ENCODE peak calls at places on chromosomes 6 and 20, in four cellular contexts. E is mammary epithelial cell, P is mesendoderm, X is fibroblast of lung. C is an unnamed sample.
A peak's percentile ranks its signal among the peaks of the same experiment; 100 is the strongest.

GRCh38 chr6:80488190-80488589 is 381.7 kb downstream of the BCKDHB start:
- DNase-seq in E (no peak), P (peak; percentile 4), X (no peak), C (no peak)

GRCh38 chr6:139277161-139277560 is 14.6 kb downstream of the TXLNB start:
- DNase-seq in E (no peak), P (no peak), X (peak; percentile 55), C (no peak)

GRCh38 chr6:80674669-80675068 is 568.2 kb downstream of the BCKDHB start:
- DNase-seq in E (no peak), P (no peak), X (no peak), C (no peak)

GRCh38 chr20:38129248-38129865 is 35.7 kb downstream of the TGM2 start:
- DNase-seq in E (no peak), P (no peak), X (no peak), C (no peak)

GRCh38 chr6:163688971-163689370 is 274.5 kb downstream of the QKI start:
- DNase-seq in E (no peak), P (no peak), X (peak; percentile 17), C (no peak)

GRCh38 chr6:12572884-12573824 is 143.4 kb upstream of the PHACTR1 start:
- DNase-seq in E (peak; percentile 60), P (peak; percentile 94), X (peak; percentile 94), C (peak; percentile 91)

GRCh38 chr6:167952512-167952859 is 45.0 kb upstream of the KIF25 start:
- DNase-seq in E (peak; percentile 25), P (no peak), X (no peak), C (no peak)

GRCh38 chr20:63441777-63442493 is 30.5 kb downstream of the KCNQ2 start:
- DNase-seq in E (peak; percentile 29), P (peak; percentile 76), X (peak; percentile 26), C (peak; percentile 73)

GRCh38 chr20:22562620-22563019 is 21.8 kb downstream of the FOXA2 start:
- DNase-seq in E (no peak), P (peak; percentile 43), X (no peak), C (no peak)

GRCh38 chr6:117624869-117625481 is 22.7 kb upstream of the GOPC start:
- DNase-seq in E (no peak), P (peak; percentile 51), X (no peak), C (peak; percentile 17)

GRCh38 chr20:62159835-62160234 is 16.3 kb downstream of the SS18L1 start:
- DNase-seq in E (peak; percentile 96), P (no peak), X (peak; percentile 79), C (peak; percentile 93)

GRCh38 chr6:85868685-85869084 is 226.0 kb upstream of the SYNCRIP start:
- DNase-seq in E (no peak), P (no peak), X (no peak), C (no peak)

GRCh38 chr6:277746-278145 is 14.5 kb upstream of the DUSP22 start:
- DNase-seq in E (no peak), P (no peak), X (no peak), C (no peak)

GRCh38 chr6:100461273-100461919 is 3.3 kb downstream of the SIM1 start:
- DNase-seq in E (no peak), P (peak; percentile 60), X (peak; percentile 18), C (no peak)

GRCh38 chr20:50224553-50225255 is 34.1 kb downstream of the CEBPB start:
- DNase-seq in E (peak; percentile 36), P (peak; percentile 25), X (peak; percentile 95), C (no peak)

GRCh38 chr20:9617940-9618339 is 103.5 kb downstream of the LAMP5 start:
- DNase-seq in E (peak; percentile 25), P (peak; percentile 65), X (peak; percentile 41), C (peak; percentile 89)

GRCh38 chr6:34110610-34111009 is 35.3 kb downstream of the GRM4 start:
- DNase-seq in E (no peak), P (no peak), X (no peak), C (no peak)

GRCh38 chr20:58746551-58747399 is 54.2 kb downstream of the NPEPL1 start:
- DNase-seq in E (no peak), P (no peak), X (peak; percentile 1), C (no peak)

GRCh38 chr20:10603378-10603777 is 70.4 kb downstream of the JAG1 start:
- DNase-seq in E (no peak), P (no peak), X (no peak), C (no peak)

GRCh38 chr6:25454141-25454540 is 175.0 kb downstream of the CARMIL1 start:
- DNase-seq in E (no peak), P (no peak), X (no peak), C (peak; percentile 30)

GRCh38 chr6:165049362-165049761 is 260.0 kb downstream of the C6orf118 start:
- DNase-seq in E (no peak), P (peak; percentile 86), X (peak; percentile 25), C (peak; percentile 60)

GRCh38 chr20:19460386-19460785 is 247.9 kb downstream of the SLC24A3 start:
- DNase-seq in E (no peak), P (no peak), X (peak; percentile 50), C (peak; percentile 24)

GRCh38 chr20:47054945-47055344 is 160.3 kb downstream of the EYA2 start:
- DNase-seq in E (no peak), P (no peak), X (no peak), C (no peak)

GRCh38 chr20:21665687-21666446 is 39.6 kb upstream of the PAX1 start:
- DNase-seq in E (peak; percentile 61), P (peak; percentile 16), X (no peak), C (peak; percentile 40)

GRCh38 chr6:142781124-142781523 is 163.9 kb downstream of the HIVEP2 start:
- DNase-seq in E (no peak), P (no peak), X (peak; percentile 37), C (no peak)

GRCh38 chr6:150269130-150269856 is 99.5 kb upstream of the IYD start:
- DNase-seq in E (no peak), P (no peak), X (no peak), C (no peak)

GRCh38 chr20:44068311-44068710 is 118.7 kb downstream of the JPH2 start:
- DNase-seq in E (no peak), P (no peak), X (no peak), C (no peak)

GRCh38 chr20:38179846-38180245 is 14.8 kb upstream of the TGM2 start:
- DNase-seq in E (no peak), P (no peak), X (no peak), C (no peak)

GRCh38 chr6:20906938-20907337 is 372.7 kb downstream of the CDKAL1 start:
- DNase-seq in E (peak; percentile 76), P (no peak), X (peak; percentile 76), C (peak; percentile 83)

GRCh38 chr20:56409521-56409920 is 2.5 kb upstream of the CASS4 start:
- DNase-seq in E (no peak), P (no peak), X (no peak), C (no peak)

GRCh38 chr6:44226368-44227137 is 3.2 kb downstream of the SLC29A1 start:
- DNase-seq in E (no peak), P (no peak), X (no peak), C (no peak)
- H3K4me1 ChIP-seq in E (peaks cover 74% of the 10 kb centered on the region), P (peaks cover 15% of the 10 kb centered on the region), X (peaks cover 16% of the 10 kb centered on the region), C (peaks cover 14% of the 10 kb centered on the region)

DNA sequence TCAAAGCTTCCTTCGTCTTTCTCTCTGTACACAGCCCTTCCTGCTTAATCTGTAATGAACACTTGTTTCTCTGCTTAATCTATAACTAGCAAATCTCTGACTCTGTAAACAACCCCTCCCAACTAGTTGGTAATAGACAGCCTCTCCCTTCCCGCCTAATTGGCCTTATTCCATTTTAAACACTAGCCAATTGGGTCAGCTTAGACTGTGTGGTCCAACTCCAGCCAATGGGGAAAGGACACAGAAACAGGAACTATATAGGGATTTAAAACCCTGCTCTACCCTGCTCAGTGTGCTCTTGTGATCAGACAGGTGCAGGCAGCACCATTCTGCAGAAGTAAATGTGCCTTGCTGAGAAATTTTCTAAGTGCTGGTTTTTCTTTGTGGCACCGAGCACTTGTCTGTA is 18.5 kb downstream of the CHD6 start:
- DNase-seq in E (no peak), P (no peak), X (peak; percentile 6), C (no peak)
- H3K79me2 ChIP-seq in E (peaks cover 97% of the 10 kb centered on the region), P (peaks cover 91% of the 10 kb centered on the region), X (peaks cover 9% of the 10 kb centered on the region), C (peaks cover 100% of the 10 kb centered on the region)

GRCh38 chr20:54606384-54606783 is 131.0 kb downstream of the DOK5 start:
- DNase-seq in E (no peak), P (no peak), X (no peak), C (no peak)

GRCh38 chr20:54608039-54608745 is 132.8 kb downstream of the DOK5 start:
- DNase-seq in E (no peak), P (no peak), X (no peak), C (no peak)

GRCh38 chr20:54608978-54609377 is 133.6 kb downstream of the DOK5 start:
- DNase-seq in E (no peak), P (no peak), X (no peak), C (no peak)

DNA sequence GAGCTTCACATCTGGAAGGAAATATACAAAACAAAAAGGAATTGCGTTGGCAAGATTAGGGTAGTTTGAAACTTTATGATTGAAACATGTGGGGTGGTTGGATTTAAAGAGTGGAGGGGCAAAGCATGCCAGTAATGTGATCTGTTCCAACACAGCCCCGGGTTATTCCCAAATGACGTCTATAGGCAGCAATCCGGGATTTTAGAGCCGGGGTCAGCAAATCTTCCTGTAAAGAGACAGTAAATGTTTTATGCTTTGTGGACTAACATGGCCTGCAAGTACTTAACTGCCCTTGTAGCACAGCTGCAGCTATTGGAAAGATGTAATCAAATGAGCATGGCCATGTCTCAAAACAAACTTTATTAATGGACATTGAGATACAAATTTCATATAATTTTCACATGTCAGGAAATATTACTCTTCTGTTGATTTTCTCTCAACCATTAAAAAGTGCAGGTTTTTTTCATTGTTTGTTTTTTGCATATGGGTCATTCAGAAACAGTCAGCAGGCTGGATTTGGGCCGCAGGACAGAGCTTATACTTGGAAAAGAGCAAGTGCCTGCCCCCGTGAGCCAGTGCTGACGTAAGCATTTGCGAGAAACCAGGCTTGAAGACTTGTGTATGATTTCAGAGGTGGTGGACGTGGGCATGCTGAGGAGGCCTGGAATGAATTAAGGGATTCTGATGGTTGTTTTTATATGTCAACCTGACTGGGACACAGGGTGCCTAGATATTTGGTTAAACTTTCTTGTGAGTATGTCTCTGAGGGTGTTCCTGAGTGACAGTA is 136.5 kb downstream of the DOK5 start:
- DNase-seq in E (no peak), P (no peak), X (no peak), C (no peak)
- H3K4me1 ChIP-seq in E (no peaks in the 10 kb centered on the region), P (no peaks in the 10 kb centered on the region), X (no peaks in the 10 kb centered on the region), C (no peaks in the 10 kb centered on the region)

GRCh38 chr6:148969679-148970078 is 222.8 kb downstream of the UST start:
- DNase-seq in E (no peak), P (no peak), X (peak; percentile 76), C (no peak)

GRCh38 chr6:148972481-148972880 is 225.7 kb downstream of the UST start:
- DNase-seq in E (peak; percentile 64), P (peak; percentile 93), X (peak; percentile 55), C (peak; percentile 70)

GRCh38 chr6:148971027-148971927 is 224.4 kb downstream of the UST start:
- DNase-seq in E (no peak), P (no peak), X (peak; percentile 51), C (peak; percentile 73)

GRCh38 chr6:148974351-148974750 is 227.5 kb downstream of the UST start:
- DNase-seq in E (no peak), P (no peak), X (no peak), C (no peak)

DNA sequence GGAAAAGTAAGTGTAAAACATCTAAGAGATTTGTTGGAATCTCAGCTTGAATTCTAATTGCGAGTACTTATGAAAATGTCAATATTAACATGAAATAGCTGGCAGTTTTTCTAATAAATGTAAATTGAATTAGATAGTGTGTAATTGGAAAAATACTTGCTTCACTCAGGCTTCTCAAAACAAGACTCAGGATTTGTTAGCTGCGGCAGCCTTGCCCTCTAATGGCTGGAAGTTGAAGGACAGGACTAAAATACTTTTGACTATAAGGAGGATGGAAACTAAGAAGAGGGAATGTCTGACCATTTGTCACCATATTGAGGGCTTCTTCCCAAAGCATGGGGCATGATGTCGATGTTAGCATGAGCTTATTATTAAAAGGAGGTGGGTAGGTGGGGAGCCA is 227.0 kb downstream of the UST start:
- DNase-seq in E (no peak), P (peak; percentile 56), X (peak; percentile 35), C (peak; percentile 43)
- H3K79me2 ChIP-seq in E (no peaks in the 10 kb centered on the region), P (no peaks in the 10 kb centered on the region), X (no peaks in the 10 kb centered on the region), C (no peaks in the 10 kb centered on the region)

C was measured in PC-3.